ENCODE peak calls at places on chromosomes 4 and X, in six cellular contexts. Y, W, K, J, A and C are unnamed samples.

GRCh38 chr4:7394681-7395451 is 39.9 kb downstream of the PSAPL1 start:
- DNase-seq in K (no peak), W (no peak), J (no peak), A (no peak), Y (no peak), C (peak; percentile 35)

GRCh38 chrX:47581731-47582647 is at the start of gene TIMP1:
- DNase-seq in J (peak; percentile 45), W (peak; percentile 75), A (peak; percentile 63), K (peak; percentile 92), Y (peak; percentile 75), C (no peak)

GRCh38 chrX:154696328-154697045 is 43.1 kb upstream of the CTAG2 start:
- DNase-seq in A (no peak), J (no peak), K (no peak), W (no peak), Y (no peak), C (no peak)

GRCh38 chr4:153490985-153491483 is 24.9 kb downstream of the TMEM131L start:
- DNase-seq in Y (no peak), W (no peak), A (no peak), J (no peak), K (no peak), C (no peak)

GRCh38 chrX:149527705-149528104 is 13.1 kb upstream of the EOLA1 start:
- DNase-seq in Y (no peak), J (no peak), A (peak; percentile 21), W (no peak), K (peak; percentile 28), C (no peak)

GRCh38 chr4:45327544-45327943 is 601.2 kb upstream of the GNPDA2 start:
- DNase-seq in Y (no peak), K (no peak), A (no peak), W (no peak), J (no peak), C (no peak)

GRCh38 chr4:8641256-8641655 is 48.7 kb downstream of the CPZ start:
- DNase-seq in W (no peak), K (no peak), A (no peak), Y (peak; percentile 7), J (no peak), C (no peak)

GRCh38 chrX:47629419-47630210 is at the start of gene CFP:
- DNase-seq in Y (no peak), A (no peak), J (no peak), W (no peak), K (no peak), C (no peak)

GRCh38 chrX:31266172-31267076 is 194.6 kb upstream of the FTHL17 start:
- DNase-seq in Y (peak; percentile 63), A (peak; percentile 25), K (peak; percentile 67), J (no peak), W (no peak), C (peak; percentile 65)

GRCh38 chrX:125205084-125205917 is 114.4 kb upstream of the TEX13C start:
- DNase-seq in J (no peak), W (no peak), K (no peak), Y (peak; percentile 67), A (no peak), C (no peak)

GRCh38 chrX:139877710-139878414 is 55.0 kb downstream of the ATP11C start:
- DNase-seq in K (no peak), A (no peak), Y (no peak), J (no peak), W (no peak), C (no peak)

GRCh38 chr4:61094854-61095598 is 105.1 kb upstream of the ADGRL3 start:
- DNase-seq in Y (no peak), W (no peak), K (no peak), A (no peak), J (no peak), C (no peak)

GRCh38 chr4:164906368-164906767 is 29.4 kb downstream of the APELA start:
- DNase-seq in W (no peak), J (no peak), A (no peak), K (no peak), Y (no peak), C (no peak)

GRCh38 chr4:38117614-38118013 is 157.4 kb downstream of the PTTG2 start:
- DNase-seq in J (no peak), A (no peak), W (no peak), Y (no peak), K (no peak), C (no peak)

GRCh38 chrX:39896951-39897740 is 200.6 kb downstream of the BCOR start:
- DNase-seq in A (peak; percentile 24), Y (peak; percentile 49), J (no peak), W (no peak), K (peak; percentile 28), C (no peak)

GRCh38 chr4:183504930-183505555 is at the start of gene ING2:
- DNase-seq in J (no peak), Y (no peak), K (peak; percentile 80), A (peak; percentile 18), W (peak; percentile 21), C (peak; percentile 67)
- TF ChIP-seq ATF3 in J (no peak), Y (no peak), K (no peak), A (no peak), W (no peak), C (no peak)

DNA sequence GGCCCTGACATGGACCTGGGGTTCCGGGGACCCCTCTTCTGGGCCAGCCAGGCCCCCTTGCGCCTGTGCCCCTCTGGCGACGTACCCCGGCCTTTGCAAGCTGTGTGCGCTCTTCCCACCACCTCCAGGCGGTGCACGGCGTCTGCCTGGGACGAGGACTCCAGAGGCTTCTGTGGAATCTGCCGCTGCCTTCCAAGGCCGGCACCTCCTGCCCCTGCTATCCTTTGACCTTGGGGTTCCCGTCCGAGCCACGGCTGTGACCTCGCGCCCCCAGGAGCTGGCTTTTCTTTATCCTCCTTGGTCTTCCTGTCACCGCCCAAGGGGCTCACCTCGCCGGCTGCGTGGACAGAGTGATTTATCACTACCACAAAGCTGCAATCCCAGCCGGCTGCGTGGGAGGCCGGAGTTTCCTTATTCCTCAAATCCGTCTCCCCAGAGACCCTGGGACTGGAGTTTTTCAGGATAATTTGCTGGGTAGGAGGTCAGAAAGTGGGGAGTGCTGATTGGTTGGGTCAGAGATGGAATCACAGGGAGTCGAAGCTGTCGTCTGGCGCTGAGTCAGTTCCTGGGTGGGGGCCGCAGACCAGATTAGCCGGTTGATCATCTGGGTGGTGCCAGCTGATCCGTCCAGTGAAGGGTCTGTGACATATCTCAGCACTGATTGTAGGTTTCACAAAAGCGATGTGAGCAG is 19.9 kb upstream of the PLCXD1 start:
- DNase-seq in A (no peak), Y (peak; percentile 5), K (no peak), J (no peak), W (no peak), C (no peak)
- TF ChIP-seq ATF3 in A (no peak), Y (no peak), K (peak; percentile 45), J (no peak), W (no peak), C (no peak)

DNA sequence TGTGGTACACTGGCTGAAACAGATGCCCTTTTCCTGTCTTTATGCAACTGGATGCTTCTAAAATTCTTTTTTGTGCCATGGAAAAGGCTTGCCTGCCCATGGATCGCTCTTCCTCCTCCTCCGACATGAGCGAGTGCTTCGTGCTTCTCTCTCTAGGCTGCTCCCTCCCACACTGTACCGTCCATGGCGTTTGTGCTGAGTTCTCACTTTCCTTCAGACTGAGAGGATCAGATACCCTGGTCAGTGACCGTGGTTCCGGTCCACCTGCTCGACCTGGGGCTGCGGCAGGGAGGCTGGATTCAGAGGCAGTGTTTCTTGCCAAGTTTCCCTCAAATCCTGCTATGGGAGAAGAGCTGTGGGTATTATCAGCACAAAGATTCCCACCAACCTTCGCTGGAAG is 10.2 kb upstream of the CLDN24 start:
- DNase-seq in W (no peak), J (no peak), Y (no peak), A (no peak), K (no peak), C (no peak)
- TF ChIP-seq ATF3 in W (no peak), J (no peak), Y (no peak), A (no peak), K (no peak), C (no peak)

DNA sequence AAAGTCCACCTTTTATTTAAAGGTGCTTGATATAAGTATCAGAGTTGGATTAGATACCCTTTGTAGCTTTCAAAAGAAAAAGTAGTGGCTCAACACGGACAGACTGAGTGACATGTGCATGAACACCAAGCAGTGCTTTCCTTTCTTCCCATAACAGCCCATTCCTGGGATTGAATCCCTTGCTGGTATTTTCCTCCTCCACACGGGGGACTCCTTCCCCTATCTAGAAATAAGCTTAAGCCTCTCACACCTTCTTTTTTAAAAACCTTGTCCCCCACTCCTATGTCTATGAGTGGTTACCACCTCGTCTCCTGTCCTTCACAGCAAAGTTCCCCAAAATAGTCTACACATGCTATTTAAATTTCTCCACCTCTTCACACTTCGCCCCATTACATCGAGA is 5.1 kb downstream of the AP1S2 start:
- DNase-seq in K (peak; percentile 11), W (no peak), A (no peak), J (no peak), Y (no peak), C (no peak)
- TF ChIP-seq ATF3 in K (no peak), W (no peak), A (no peak), J (no peak), Y (no peak), C (no peak)